ENCODE peak calls at places on chromosomes 13 and 19, in six cellular contexts. B, H, V, L, S and I are unnamed samples.

GRCh38 chr13:81017525-81018152 is 676.7 kb upstream of the SPRY2 start:
- DNase-seq in B (peak), L (no peak), S (peak), H (no peak), V (peak), I (peak)

GRCh38 chr19:52492991-52493470 is 34.4 kb upstream of the ZNF808 start:
- DNase-seq in H (peak), S (peak), L (peak), B (peak), V (no peak), I (no peak)

GRCh38 chr13:98187862-98188261 is 10.8 kb upstream of the RNF113B start:
- DNase-seq in V (no peak), H (no peak), L (no peak), B (no peak), S (no peak), I (no peak)

GRCh38 chr13:59978862-59979261 is 184.9 kb downstream of the DIAPH3 start:
- DNase-seq in B (no peak), L (no peak), H (no peak), S (no peak), V (no peak), I (no peak)

GRCh38 chr13:102012299-102013293 is 389.3 kb downstream of the FGF14 start:
- DNase-seq in L (no peak), V (no peak), H (no peak), S (no peak), B (no peak), I (no peak)

GRCh38 chr19:41330946-41331678 is 21.1 kb downstream of the CCDC97 start:
- DNase-seq in B (no peak), H (peak), V (no peak), S (peak), L (no peak), I (no peak)

GRCh38 chr13:65677906-65678305 is 1552.2 kb downstream of the PCDH9 start:
- DNase-seq in B (no peak), L (no peak), H (no peak), S (no peak), V (peak), I (peak)

GRCh38 chr19:9531933-9532332 is 6.5 kb downstream of the ZNF426 start:
- DNase-seq in B (no peak), V (peak), L (no peak), S (peak), H (no peak), I (peak)

GRCh38 chr13:29702912-29703351 is 107.4 kb upstream of the SLC7A1 start:
- DNase-seq in B (no peak), L (no peak), H (peak), V (peak), S (peak), I (peak)

GRCh38 chr13:64158910-64159309 is 2743.3 kb upstream of the PCDH20 start:
- DNase-seq in L (no peak), V (no peak), B (no peak), S (no peak), H (no peak), I (peak)

GRCh38 chr19:33401683-33402420 is 28.3 kb downstream of the CEBPG start:
- DNase-seq in V (no peak), S (no peak), L (no peak), B (no peak), H (no peak), I (no peak)

GRCh38 chr13:46324976-46325375 is 62.1 kb downstream of the RUBCNL start:
- DNase-seq in H (no peak), V (no peak), S (peak), B (no peak), L (no peak), I (no peak)

GRCh38 chr13:106376411-106377112 is 158.9 kb downstream of the EFNB2 start:
- DNase-seq in V (peak), L (no peak), B (no peak), S (peak), H (no peak), I (peak)

GRCh38 chr13:39765801-39766463 is 110.5 kb downstream of the COG6 start:
- DNase-seq in L (no peak), B (no peak), H (peak), V (peak), S (no peak), I (no peak)

GRCh38 chr19:12139885-12140544 is at the start of gene ZNF20:
- DNase-seq in S (peak), H (peak), V (peak), B (peak), L (peak), I (peak)

GRCh38 chr13:113877149-113877990 is 13.5 kb upstream of the GAS6 start:
- DNase-seq in S (no peak), L (no peak), V (no peak), B (no peak), H (no peak), I (no peak)

GRCh38 chr13:99265823-99266426 is 7.7 kb upstream of the GPR18 start:
- DNase-seq in H (no peak), L (no peak), B (no peak), S (peak), V (peak), I (peak)

GRCh38 chr19:18322318-18322758 is 538 bp downstream of the LSM4 start:
- DNase-seq in V (peak), H (no peak), B (no peak), L (no peak), S (peak), I (peak)

GRCh38 chr13:59874973-59875372 is 288.8 kb downstream of the DIAPH3 start:
- DNase-seq in H (no peak), B (no peak), L (no peak), V (no peak), S (no peak), I (no peak)

GRCh38 chr19:45403781-45404556 is 900 bp downstream of the PPP1R13L start:
- DNase-seq in L (peak), S (peak), B (no peak), V (peak), H (peak), I (no peak)

GRCh38 chr13:56864451-56864850 is 276.3 kb upstream of the PRR20A start:
- DNase-seq in H (no peak), V (no peak), L (no peak), S (no peak), B (no peak), I (no peak)

GRCh38 chr13:32902898-32903297 is 113.3 kb upstream of the KL start:
- DNase-seq in V (no peak), S (no peak), L (no peak), B (no peak), H (peak), I (peak)

GRCh38 chr19:38665219-38665931 is 17.9 kb downstream of the ACTN4 start:
- DNase-seq in L (no peak), H (no peak), S (no peak), B (no peak), V (no peak), I (no peak)

GRCh38 chr19:609001-609340 is 19.3 kb downstream of the HCN2 start:
- DNase-seq in B (no peak), L (no peak), V (no peak), H (no peak), S (no peak), I (no peak)

GRCh38 chr19:31818740-31819228 is 469.5 kb upstream of the TSHZ3 start:
- DNase-seq in V (no peak), L (no peak), B (no peak), S (no peak), H (no peak), I (no peak)

GRCh38 chr19:42850981-42851717 is 28.4 kb downstream of the PSG1 start:
- DNase-seq in V (peak), L (no peak), H (no peak), B (no peak), S (peak), I (peak)

GRCh38 chr19:15108145-15108844 is 1.1 kb downstream of the SYDE1 start:
- DNase-seq in H (no peak), S (peak), B (no peak), V (peak), L (no peak), I (no peak)

GRCh38 chr19:367963-368623 is 23.5 kb upstream of the MIER2 start:
- DNase-seq in H (peak), S (no peak), L (no peak), V (no peak), B (no peak), I (no peak)

GRCh38 chr19:916645-917322 is 349 bp upstream of the KISS1R start:
- DNase-seq in V (no peak), S (no peak), L (peak), B (no peak), H (peak), I (no peak)

GRCh38 chr13:50521750-50522149 is 321.7 kb downstream of the DLEU7 start:
- DNase-seq in V (peak), L (no peak), H (no peak), S (no peak), B (no peak), I (peak)

GRCh38 chr13:39840201-39840600 is 184.7 kb downstream of the COG6 start:
- DNase-seq in L (no peak), B (no peak), H (no peak), S (no peak), V (no peak), I (no peak)

GRCh38 chr13:21695536-21695935 is 24.7 kb downstream of the FGF9 start:
- DNase-seq in B (no peak), S (no peak), H (no peak), V (no peak), L (no peak), I (no peak)

GRCh38 chr13:80783926-80784325 is 443.0 kb upstream of the SPRY2 start:
- DNase-seq in S (no peak), B (no peak), V (peak), L (no peak), H (no peak), I (no peak)

GRCh38 chr19:23436318-23436717 is 41.0 kb upstream of the ZNF91 start:
- DNase-seq in S (peak), V (no peak), L (peak), H (no peak), B (no peak), I (no peak)

GRCh38 chr19:1896508-1896907 is 8.7 kb upstream of the ADAT3 start:
- DNase-seq in V (no peak), B (no peak), S (no peak), H (no peak), L (no peak), I (no peak)

GRCh38 chr19:41995959-41996797 is 2.1 kb upstream of the ATP1A3 start:
- DNase-seq in L (peak), V (no peak), B (peak), H (peak), S (no peak), I (no peak)

GRCh38 chr19:12092065-12092867 is 27.7 kb downstream of the ZNF844 start:
- DNase-seq in L (peak), V (peak), S (peak), H (peak), B (peak), I (peak)

GRCh38 chr19:36527873-36528193 is 238 bp downstream of the ZNF260 start:
- DNase-seq in V (no peak), S (peak), H (no peak), B (no peak), L (no peak), I (no peak)

GRCh38 chr19:36526581-36526980 is 1.5 kb downstream of the ZNF260 start:
- DNase-seq in H (no peak), S (no peak), V (no peak), L (no peak), B (no peak), I (no peak)

GRCh38 chr19:36528921-36529518 is 949 bp upstream of the ZNF260 start:
- DNase-seq in V (no peak), H (peak), B (no peak), L (peak), S (peak), I (no peak)

GRCh38 chr19:36524617-36525016 is 3.5 kb downstream of the ZNF260 start:
- DNase-seq in H (no peak), V (no peak), L (no peak), S (no peak), B (no peak), I (no peak)

DNA sequence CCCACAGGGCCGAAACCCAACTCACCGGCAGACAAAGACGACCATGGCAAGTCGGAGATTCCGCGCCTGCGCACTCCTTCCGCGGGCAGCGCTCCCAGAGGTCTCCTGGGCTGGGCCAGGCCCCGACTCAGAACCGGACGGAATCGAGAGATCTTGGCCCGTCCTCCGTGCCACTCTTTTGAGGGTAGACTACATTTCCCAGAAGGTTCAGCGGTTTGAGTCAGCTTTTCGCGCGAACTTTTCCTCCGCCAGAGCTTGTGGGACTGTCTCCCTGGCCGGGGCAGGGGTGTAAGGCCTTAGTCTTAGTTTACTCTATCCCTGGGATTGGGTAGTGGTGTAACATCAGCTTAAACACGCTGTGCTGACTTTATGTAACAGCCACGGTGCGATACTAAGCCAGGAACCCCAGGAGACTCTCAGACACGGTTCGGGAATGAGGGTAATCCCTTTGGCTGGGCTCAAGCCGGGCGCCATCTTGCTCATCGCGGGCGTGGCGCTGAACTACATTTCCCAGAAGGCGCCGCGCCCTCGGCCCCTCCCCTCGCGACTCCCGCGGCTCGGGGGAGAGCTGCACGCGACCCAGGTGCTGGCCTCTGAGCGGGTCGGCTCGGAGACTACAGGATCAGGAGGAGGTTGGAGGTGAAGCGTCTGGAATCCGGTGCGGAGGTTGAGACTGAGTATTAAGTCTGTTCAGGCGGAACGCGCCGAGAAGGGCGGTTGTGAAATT is at the start of gene ZNF260:
- DNase-seq in B (peak), S (peak), V (peak), H (peak), L (peak), I (peak)
- H2BK5ac ChIP-seq in B (peak), S (peak), V (peak), H (peak), L (peak), I (peak)

DNA sequence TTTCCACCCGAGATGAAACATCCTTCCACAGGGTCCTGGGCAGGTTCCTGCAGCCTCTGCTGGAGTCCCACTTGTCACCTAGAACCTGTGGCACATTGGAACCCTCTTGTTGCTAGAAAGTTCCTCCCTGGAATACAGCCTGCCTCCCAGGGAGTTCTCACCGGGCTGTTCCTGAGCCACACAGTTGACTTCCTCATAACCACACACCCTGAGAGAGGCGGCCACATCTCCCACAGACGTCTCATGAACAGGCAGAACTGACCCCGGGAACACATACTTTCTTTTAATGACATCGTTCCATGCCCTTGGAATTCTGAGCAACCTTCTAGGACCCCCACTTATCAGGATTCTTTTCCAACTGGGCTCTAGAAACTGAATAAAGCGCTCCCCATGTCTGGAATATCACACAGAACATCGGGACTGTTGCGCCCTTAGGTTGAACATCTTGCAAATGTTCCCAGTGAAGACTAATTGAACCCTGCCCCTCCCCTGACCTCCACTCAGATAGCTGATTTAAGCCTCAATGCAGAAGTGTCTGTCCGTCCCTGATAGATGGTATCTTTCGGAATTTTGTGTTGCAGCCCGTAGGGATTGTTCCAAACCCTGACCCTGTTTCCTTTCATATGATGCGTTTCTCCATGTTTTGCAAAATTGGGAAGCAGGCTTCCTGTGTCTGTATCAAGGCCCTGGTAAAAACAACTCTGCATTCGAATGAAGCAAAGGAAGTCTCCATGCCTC is 91.1 kb downstream of the RAB20 start:
- DNase-seq in V (no peak), H (no peak), B (no peak), L (no peak), S (no peak), I (no peak)
- H3K14ac ChIP-seq in V (no peak), H (no peak), B (no peak), L (no peak), S (no peak), I (no peak)

GRCh38 chr19:3683405-3683865 is 16.8 kb downstream of the PIP5K1C start:
- DNase-seq in H (peak), L (no peak), V (peak), S (peak), B (no peak), I (no peak)

GRCh38 chr19:3682286-3682685 is 18.0 kb downstream of the PIP5K1C start:
- DNase-seq in V (no peak), B (no peak), H (no peak), S (peak), L (no peak), I (no peak)

GRCh38 chr19:3683866-3684816 is 16.1 kb downstream of the PIP5K1C start:
- DNase-seq in B (no peak), H (no peak), S (peak), V (peak), L (no peak), I (peak)

GRCh38 chr19:3680939-3681338 is 19.3 kb downstream of the PIP5K1C start:
- DNase-seq in V (no peak), L (no peak), B (no peak), S (no peak), H (no peak), I (no peak)

GRCh38 chr19:3682741-3683404 is 17.4 kb downstream of the PIP5K1C start:
- DNase-seq in V (peak), H (no peak), B (no peak), S (peak), L (no peak), I (peak)
- H2BK5ac ChIP-seq in V (peak), H (no peak), B (peak), S (peak), L (peak), I (no peak)

GRCh38 chr13:74710006-74710405 is 575.8 kb upstream of the KLF12 start:
- DNase-seq in L (no peak), V (no peak), S (no peak), H (no peak), B (no peak), I (peak)

GRCh38 chr13:74708629-74709028 is 574.4 kb upstream of the KLF12 start:
- DNase-seq in V (no peak), L (no peak), B (no peak), S (no peak), H (no peak), I (no peak)

GRCh38 chr13:74705438-74705837 is 571.2 kb upstream of the KLF12 start:
- DNase-seq in L (no peak), V (no peak), H (no peak), S (no peak), B (no peak), I (no peak)
- H3K14ac ChIP-seq in L (no peak), V (no peak), H (no peak), S (no peak), B (no peak), I (no peak)

GRCh38 chr13:86906458-86906857 is 764.7 kb upstream of the SLITRK5 start:
- DNase-seq in H (no peak), V (peak), L (no peak), B (no peak), S (no peak), I (peak)
- H2BK5ac ChIP-seq in H (no peak), V (no peak), L (no peak), B (no peak), S (no peak), I (no peak)

GRCh38 chr13:52411629-52412028 is 5.7 kb upstream of the THSD1 start:
- DNase-seq in S (no peak), B (no peak), V (peak), H (no peak), L (no peak), I (peak)
- H3K14ac ChIP-seq in S (no peak), B (no peak), V (no peak), H (no peak), L (no peak), I (peak)

GRCh38 chr19:47613165-47614146 is 4.5 kb downstream of the BICRA start:
- DNase-seq in L (peak), V (peak), B (peak), H (peak), S (peak), I (peak)
- H2BK5ac ChIP-seq in L (peak), V (peak), B (no peak), H (no peak), S (peak), I (peak)

DNA sequence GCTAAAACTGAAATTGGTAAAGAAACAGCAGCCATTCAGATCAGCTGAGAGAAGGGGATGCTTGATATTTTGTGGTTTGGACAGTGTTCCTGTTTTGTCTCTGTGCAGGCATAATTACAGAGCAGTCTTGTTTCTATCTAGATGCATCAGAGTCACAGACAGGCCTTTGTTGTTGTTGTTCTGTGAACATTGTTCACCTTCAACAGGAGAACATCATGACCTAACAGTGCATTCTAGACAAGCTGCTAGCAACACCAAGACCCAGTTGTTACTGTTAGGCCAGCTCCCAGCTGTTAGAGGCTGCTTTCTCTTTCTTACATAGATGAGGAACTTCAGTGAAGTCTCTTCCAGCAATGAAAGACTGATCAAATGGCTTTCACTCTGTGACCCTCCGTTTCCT is 8.5 kb upstream of the LSR start:
- DNase-seq in H (no peak), L (no peak), S (no peak), V (no peak), B (no peak), I (no peak)
- H3K14ac ChIP-seq in H (no peak), L (no peak), S (no peak), V (no peak), B (no peak), I (no peak)